ENCODE peak calls at places on chromosomes 13 and 19, in ten cellular contexts. Y is mucosa of descending colon, G is sigmoid colon, P is stomach, H is left ventricle myocardium inferior, I is body of pancreas, M is thoracic aorta, E is tibial artery, V is BJ, C is upper lobe of right lung. A is an unnamed sample.

GRCh38 chr19:30540671-30541210 is 168.6 kb downstream of the ZNF536 start:
- DNase-seq in I (no peak), G (no peak), P (no peak), H (no peak), M (no peak), E (no peak), C (no peak), V (no peak), Y (no peak), A (no peak)

GRCh38 chr13:104737713-104738112 is 1671.5 kb upstream of the SLC10A2 start:
- DNase-seq in I (peak; percentile 8), G (no peak), E (no peak), M (no peak), V (no peak), C (no peak), P (no peak), H (no peak), Y (no peak), A (no peak)

GRCh38 chr13:106619688-106620555 is 52.0 kb upstream of the ARGLU1 start:
- DNase-seq in P (no peak), Y (no peak), H (no peak), E (peak; percentile 25), I (peak; percentile 54), M (no peak), G (no peak), V (no peak), C (no peak), A (no peak)

GRCh38 chr19:18294467-18294864 is 13.0 kb upstream of the JUND start:
- DNase-seq in H (no peak), C (no peak), P (peak; percentile 66), Y (peak; percentile 92), V (no peak), E (peak; percentile 35), I (peak; percentile 71), G (no peak), M (no peak), A (peak; percentile 41)

GRCh38 chr13:84208251-84208650 is 326.0 kb upstream of the SLITRK1 start:
- DNase-seq in M (no peak), C (no peak), P (no peak), I (no peak), V (no peak), Y (no peak), H (no peak), E (no peak), G (no peak), A (no peak)

GRCh38 chr13:95530178-95530577 is 22.3 kb upstream of the CLDN10 start:
- DNase-seq in C (no peak), H (no peak), P (no peak), G (no peak), I (peak; percentile 70), M (no peak), V (no peak), E (peak; percentile 36), Y (no peak), A (peak; percentile 52)

GRCh38 chr13:36862722-36863121 is 43.7 kb downstream of the RFXAP start:
- DNase-seq in V (no peak), E (no peak), H (no peak), C (no peak), P (no peak), G (no peak), Y (no peak), M (no peak), I (no peak), A (no peak)

GRCh38 chr19:56091751-56092546 is 29.1 kb downstream of the ZNF787 start:
- DNase-seq in E (no peak), H (no peak), V (no peak), C (no peak), M (no peak), G (no peak), P (no peak), I (no peak), Y (no peak), A (no peak)

GRCh38 chr13:43787998-43788397 is 1.2 kb upstream of the ENOX1 start:
- DNase-seq in M (no peak), E (no peak), G (no peak), V (no peak), C (no peak), Y (no peak), H (no peak), I (peak; percentile 23), P (no peak), A (no peak)

GRCh38 chr13:96821381-96821780 is 172.9 kb downstream of the OXGR1 start:
- DNase-seq in G (no peak), P (no peak), Y (no peak), V (no peak), I (no peak), H (no peak), E (no peak), C (no peak), M (no peak), A (no peak)

GRCh38 chr19:39397360-39398296 is 6.5 kb downstream of the MED29 start:
- DNase-seq in I (peak; percentile 92), E (peak; percentile 91), M (no peak), P (peak; percentile 96), Y (peak; percentile 95), V (no peak), C (peak; percentile 95), H (peak; percentile 91), G (peak; percentile 96), A (peak; percentile 85)

GRCh38 chr19:55031178-55031577 is 6.9 kb downstream of the GP6 start:
- DNase-seq in V (no peak), C (peak; percentile 27), P (no peak), I (no peak), E (no peak), M (no peak), G (peak; percentile 30), H (no peak), Y (no peak), A (no peak)

GRCh38 chr13:100363874-100364273 is 224.7 kb downstream of the GGACT start:
- DNase-seq in V (peak; percentile 65), I (no peak), E (no peak), M (no peak), H (no peak), G (no peak), Y (no peak), C (no peak), P (no peak), A (no peak)

GRCh38 chr19:1505012-1505411 is 7.8 kb downstream of the ADAMTSL5 start:
- DNase-seq in V (no peak), P (no peak), C (no peak), M (no peak), G (no peak), H (no peak), Y (no peak), E (no peak), I (no peak), A (no peak)

GRCh38 chr19:11236324-11237301 is 2.8 kb upstream of the ANGPTL8 start:
- DNase-seq in I (no peak), Y (no peak), C (no peak), E (no peak), V (no peak), P (no peak), M (no peak), H (no peak), G (no peak), A (no peak)
- H3K36me3 ChIP-seq in I (no peaks in the 10 kb centered on the region), Y (no peaks in the 10 kb centered on the region), C (peaks cover 53% of the 10 kb centered on the region), E (peaks cover 90% of the 10 kb centered on the region), V (peaks cover 12% of the 10 kb centered on the region), P (peaks cover 92% of the 10 kb centered on the region), M (peaks cover 18% of the 10 kb centered on the region), H (peaks cover 90% of the 10 kb centered on the region), G (peaks cover 8% of the 10 kb centered on the region), A (no peaks in the 10 kb centered on the region)

GRCh38 chr19:49224856-49225255 is 67.3 kb downstream of the TRPM4 start:
- DNase-seq in G (no peak), P (peak; percentile 71), E (no peak), I (peak; percentile 71), V (no peak), C (no peak), M (no peak), H (peak; percentile 32), Y (peak; percentile 65), A (peak; percentile 36)
- TF ChIP-seq CTCF in G (no peak), P (peak; percentile 29), E (no peak), I (no peak), V (peak; percentile 39), C (peak; percentile 34), M (no peak), H (peak; percentile 51), Y (peak; percentile 14), A (no peak)

GRCh38 chr19:8056533-8056932 is 4.0 kb downstream of the CCL25 start:
- DNase-seq in C (no peak), P (no peak), V (no peak), I (no peak), Y (no peak), G (no peak), E (no peak), H (no peak), M (no peak), A (no peak)

GRCh38 chr19:8050274-8051096 is 2.1 kb upstream of the CCL25 start:
- DNase-seq in G (peak; percentile 84), I (peak; percentile 90), V (peak; percentile 5), Y (peak; percentile 91), E (peak; percentile 84), M (peak; percentile 45), H (peak; percentile 83), C (peak; percentile 95), P (peak; percentile 75), A (peak; percentile 28)

GRCh38 chr19:8057545-8058270 is 5.1 kb downstream of the CCL25 start:
- DNase-seq in I (no peak), G (no peak), M (no peak), H (no peak), Y (no peak), E (no peak), P (no peak), C (no peak), V (no peak), A (no peak)

GRCh38 chr19:8054169-8054568 is 1.6 kb downstream of the CCL25 start:
- DNase-seq in E (no peak), Y (no peak), I (no peak), P (no peak), V (no peak), G (no peak), C (no peak), H (no peak), M (no peak), A (no peak)

DNA sequence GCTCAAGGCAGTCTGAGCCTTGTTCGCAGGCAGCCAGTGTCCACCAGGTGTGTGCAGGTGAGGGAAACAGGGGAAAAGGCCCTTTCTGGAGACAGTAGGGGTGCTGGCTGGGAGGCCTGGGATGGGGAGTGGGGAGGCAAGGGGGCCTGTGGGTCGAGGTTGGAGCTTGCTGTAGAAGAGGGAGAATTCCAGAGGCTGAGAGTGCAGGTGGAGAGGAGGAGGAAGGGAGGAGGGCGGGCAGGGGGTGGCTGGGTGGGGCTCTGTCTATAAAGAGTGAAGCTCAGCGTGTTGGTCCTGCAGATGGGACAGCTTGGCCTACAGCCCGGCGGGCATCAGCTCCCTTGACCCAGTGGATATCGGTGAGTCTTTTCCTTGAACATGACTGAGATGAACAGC is at the start of gene CCL25:
- DNase-seq in P (no peak), E (no peak), V (no peak), G (no peak), Y (no peak), H (no peak), C (no peak), I (no peak), M (no peak), A (no peak)
- H3K4me3 ChIP-seq in P (no peak within 1 kb of the TSS), E (no peak within 1 kb of the TSS), V (no peak within 1 kb of the TSS), G (no peak within 1 kb of the TSS), Y (no peak within 1 kb of the TSS), H (no peak within 1 kb of the TSS), C (no peak within 1 kb of the TSS), I (no peak within 1 kb of the TSS), M (no peak within 1 kb of the TSS), A (no peak within 1 kb of the TSS)

DNA sequence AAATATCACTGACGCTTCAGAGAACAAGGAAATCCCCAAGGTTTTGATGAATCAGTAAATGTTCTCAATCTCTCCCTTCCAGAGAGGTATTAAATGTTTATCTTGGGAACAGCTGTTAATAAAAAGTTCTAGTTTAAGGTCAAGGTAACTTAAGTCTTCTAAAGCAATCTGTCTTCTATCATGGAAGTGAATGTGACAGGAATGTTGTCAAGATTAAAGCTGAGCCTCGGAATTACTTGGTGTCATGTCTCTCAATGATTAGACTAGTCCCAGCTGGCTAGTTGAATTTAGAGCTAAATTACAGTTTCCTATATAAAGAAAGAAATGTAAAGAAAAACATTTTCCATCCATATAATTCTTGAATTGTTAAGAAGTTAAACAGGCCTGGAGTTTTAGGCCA is 23.4 kb downstream of the ESD start:
- DNase-seq in H (no peak), G (no peak), C (no peak), M (no peak), E (no peak), P (no peak), I (no peak), V (no peak), Y (no peak), A (no peak)
- H3K36me3 ChIP-seq in H (peaks cover 90% of the 10 kb centered on the region), G (peaks cover 10% of the 10 kb centered on the region), C (peaks cover 83% of the 10 kb centered on the region), M (peaks cover 4% of the 10 kb centered on the region), E (peaks cover 40% of the 10 kb centered on the region), P (peaks cover 85% of the 10 kb centered on the region), I (peaks cover 3% of the 10 kb centered on the region), V (peaks cover 4% of the 10 kb centered on the region), Y (no peaks in the 10 kb centered on the region), A (no peaks in the 10 kb centered on the region)

A was measured in prostate gland.